ENCODE peak calls at places on chromosomes 13 and 19, in nine cellular contexts. L, R, U, H, I, O, Y, B and Z are unnamed samples.

GRCh38 chr13:94160875-94161274 is 318.6 kb downstream of the DCT start:
- DNase-seq in L (no peak), R (no peak), U (no peak), H (no peak), I (no peak), O (no peak), Y (no peak), B (no peak), Z (no peak)

GRCh38 chr13:96090240-96091101 is 564 bp downstream of the HS6ST3 start:
- DNase-seq in L (peak; percentile 45), R (no peak), U (no peak), H (no peak), I (peak; percentile 49), O (peak; percentile 14), Y (peak; percentile 7), B (no peak), Z (no peak)

GRCh38 chr19:7507884-7508283 is 8.0 kb upstream of the ZNF358 start:
- DNase-seq in L (peak; percentile 29), R (peak; percentile 93), U (peak; percentile 53), H (no peak), I (peak; percentile 75), O (peak; percentile 55), Y (peak; percentile 86), B (peak; percentile 90), Z (no peak)

GRCh38 chr13:68927387-68928026 is 1180.1 kb upstream of the ATXN8OS start:
- DNase-seq in L (peak; percentile 52), R (peak; percentile 35), U (no peak), H (no peak), I (peak; percentile 58), O (peak; percentile 16), Y (peak; percentile 44), B (peak; percentile 2), Z (peak; percentile 55)

GRCh38 chr19:3122512-3122870 is 13.3 kb upstream of the GNA15 start:
- DNase-seq in L (no peak), R (no peak), U (no peak), H (no peak), I (no peak), O (no peak), Y (no peak), B (no peak), Z (no peak)

GRCh38 chr19:52248256-52248655 is 21.1 kb upstream of the ZNF766 start:
- DNase-seq in L (peak; percentile 53), R (no peak), U (no peak), H (peak; percentile 8), I (no peak), O (peak; percentile 20), Y (no peak), B (no peak), Z (no peak)

GRCh38 chr19:18001837-18002345 is 6.1 kb upstream of the ARRDC2 start:
- DNase-seq in L (no peak), R (no peak), U (no peak), H (no peak), I (no peak), O (no peak), Y (no peak), B (no peak), Z (no peak)

GRCh38 chr13:54513254-54513653 is 1484.6 kb downstream of the OLFM4 start:
- DNase-seq in L (no peak), R (no peak), U (no peak), H (no peak), I (no peak), O (no peak), Y (no peak), B (no peak), Z (no peak)

GRCh38 chr19:10936661-10937084 is 8.1 kb downstream of the TIMM29 start:
- DNase-seq in L (peak; percentile 83), R (peak; percentile 75), U (no peak), H (no peak), I (peak; percentile 79), O (peak; percentile 59), Y (peak; percentile 81), B (peak; percentile 47), Z (peak; percentile 81)

GRCh38 chr13:49086711-49087110 is 111.0 kb downstream of the FNDC3A start:
- DNase-seq in L (no peak), R (no peak), U (no peak), H (no peak), I (no peak), O (no peak), Y (peak; percentile 40), B (no peak), Z (no peak)

GRCh38 chr13:37241786-37242185 is 136.3 kb upstream of the CSNK1A1L start:
- DNase-seq in L (no peak), R (no peak), U (no peak), H (no peak), I (no peak), O (no peak), Y (peak; percentile 35), B (no peak), Z (no peak)

GRCh38 chr19:46448601-46449000 is 19.9 kb upstream of the PNMA8C start:
- DNase-seq in L (no peak), R (no peak), U (no peak), H (no peak), I (no peak), O (no peak), Y (no peak), B (no peak), Z (no peak)

GRCh38 chr19:2113436-2114211 is 16.9 kb downstream of the IZUMO4 start:
- DNase-seq in L (no peak), R (no peak), U (no peak), H (no peak), I (no peak), O (no peak), Y (peak; percentile 32), B (no peak), Z (no peak)

GRCh38 chr13:23822252-23822824 is 66.9 kb downstream of the MIPEP start:
- DNase-seq in L (no peak), R (no peak), U (no peak), H (no peak), I (no peak), O (no peak), Y (no peak), B (no peak), Z (no peak)

GRCh38 chr13:102586615-102587014 is 10.2 kb upstream of the TPP2 start:
- DNase-seq in L (no peak), R (no peak), U (no peak), H (no peak), I (no peak), O (no peak), Y (no peak), B (no peak), Z (no peak)

GRCh38 chr19:20035935-20036334 is 3.4 kb downstream of the ZNF682 start:
- DNase-seq in L (no peak), R (no peak), U (no peak), H (no peak), I (no peak), O (no peak), Y (no peak), B (no peak), Z (no peak)

GRCh38 chr19:45768644-45769053 is 403 bp downstream of the SIX5 start:
- DNase-seq in L (peak; percentile 13), R (peak; percentile 79), U (no peak), H (no peak), I (no peak), O (peak; percentile 43), Y (no peak), B (peak; percentile 70), Z (no peak)

GRCh38 chr19:32928806-32929205 is 43.0 kb downstream of the CEP89 start:
- DNase-seq in L (no peak), R (peak; percentile 92), U (no peak), H (no peak), I (no peak), O (no peak), Y (peak; percentile 16), B (no peak), Z (no peak)